ENCODE peak calls at places on chromosomes 12 and 14, in four cellular contexts. One of them, this sample, is unnamed.

GRCh38 chr12:68805592-68806120 is 2.3 kb upstream of the MDM2 start:
- DNase-seq in NCI-H1105: no peak
- DNase-seq in NCI-H2081: no peak
- DNase-seq in iris pigment epithelial cell: no peak
- DNase-seq in this sample: no peak

GRCh38 chr14:102777711-102778615 is 714 bp downstream of the TRAF3 start:
- DNase-seq in iris pigment epithelial cell: peak; percentile 64
- DNase-seq in NCI-H1105: no peak
- DNase-seq in NCI-H2081: no peak
- DNase-seq in this sample: peak; percentile 43

GRCh38 chr12:40164034-40164433 is 58.2 kb upstream of the SLC2A13 start:
- DNase-seq in NCI-H1105: no peak
- DNase-seq in iris pigment epithelial cell: no peak
- DNase-seq in NCI-H2081: no peak
- DNase-seq in this sample: no peak

GRCh38 chr14:89743828-89744227 is 210.7 kb downstream of the EFCAB11 start:
- DNase-seq in NCI-H1105: no peak
- DNase-seq in NCI-H2081: no peak
- DNase-seq in iris pigment epithelial cell: no peak
- DNase-seq in this sample: no peak

GRCh38 chr12:49558526-49558925 is 9.4 kb downstream of the MCRS1 start:
- DNase-seq in NCI-H2081: no peak
- DNase-seq in iris pigment epithelial cell: no peak
- DNase-seq in NCI-H1105: no peak
- DNase-seq in this sample: no peak

GRCh38 chr12:81668475-81668874 is 90.7 kb downstream of the PPFIA2 start:
- DNase-seq in NCI-H2081: no peak
- DNase-seq in iris pigment epithelial cell: peak; percentile 90
- DNase-seq in NCI-H1105: no peak
- DNase-seq in this sample: peak; percentile 83

GRCh38 chr12:22334696-22335290 is at the start of gene ST8SIA1:
- DNase-seq in iris pigment epithelial cell: peak; percentile 17
- DNase-seq in NCI-H1105: peak; percentile 51
- DNase-seq in NCI-H2081: peak; percentile 37
- DNase-seq in this sample: no peak

GRCh38 chr14:103401223-103402214 is 16.3 kb downstream of the MARK3 start:
- DNase-seq in iris pigment epithelial cell: peak; percentile 90
- DNase-seq in NCI-H2081: no peak
- DNase-seq in NCI-H1105: no peak
- DNase-seq in this sample: peak; percentile 97

GRCh38 chr12:110028323-110028722 is 20.0 kb downstream of the C12orf76 start:
- DNase-seq in NCI-H1105: no peak
- DNase-seq in NCI-H2081: no peak
- DNase-seq in iris pigment epithelial cell: no peak
- DNase-seq in this sample: no peak

GRCh38 chr14:96251656-96252155 is 4.3 kb upstream of the BDKRB1 start:
- DNase-seq in NCI-H2081: no peak
- DNase-seq in iris pigment epithelial cell: no peak
- DNase-seq in NCI-H1105: no peak
- DNase-seq in this sample: no peak

GRCh38 chr14:61832783-61833182 is 70.6 kb downstream of the SNAPC1 start:
- DNase-seq in NCI-H1105: no peak
- DNase-seq in NCI-H2081: no peak
- DNase-seq in iris pigment epithelial cell: no peak
- DNase-seq in this sample: no peak

GRCh38 chr14:90348270-90348669 is 16.5 kb upstream of the NRDE2 start:
- DNase-seq in NCI-H2081: no peak
- DNase-seq in iris pigment epithelial cell: no peak
- DNase-seq in NCI-H1105: no peak
- DNase-seq in this sample: no peak

GRCh38 chr12:32069731-32070130 is 36.9 kb upstream of the BICD1 start:
- DNase-seq in NCI-H2081: no peak
- DNase-seq in iris pigment epithelial cell: no peak
- DNase-seq in NCI-H1105: no peak
- DNase-seq in this sample: no peak

GRCh38 chr12:53078425-53079225 is 565 bp downstream of the SPRYD3 start:
- DNase-seq in iris pigment epithelial cell: peak; percentile 56
- DNase-seq in NCI-H2081: peak; percentile 44
- DNase-seq in NCI-H1105: peak; percentile 56
- DNase-seq in this sample: no peak

GRCh38 chr14:23443881-23444280 is 8.4 kb upstream of the MYH7 start:
- DNase-seq in iris pigment epithelial cell: no peak
- DNase-seq in NCI-H1105: no peak
- DNase-seq in NCI-H2081: no peak
- DNase-seq in this sample: no peak

GRCh38 chr14:51290132-51290531 is 50.1 kb downstream of the TMX1 start:
- DNase-seq in NCI-H2081: no peak
- DNase-seq in NCI-H1105: no peak
- DNase-seq in iris pigment epithelial cell: no peak
- DNase-seq in this sample: no peak

GRCh38 chr14:61218765-61219164 is 62.4 kb downstream of the TMEM30B start:
- DNase-seq in NCI-H2081: no peak
- DNase-seq in NCI-H1105: no peak
- DNase-seq in iris pigment epithelial cell: peak; percentile 11
- DNase-seq in this sample: no peak

GRCh38 chr14:59069455-59069854 is 119.0 kb upstream of the DAAM1 start:
- DNase-seq in NCI-H1105: no peak
- DNase-seq in NCI-H2081: no peak
- DNase-seq in iris pigment epithelial cell: no peak
- DNase-seq in this sample: no peak

GRCh38 chr14:105499256-105500035 is 8.4 kb downstream of the TEDC1 start:
- DNase-seq in iris pigment epithelial cell: no peak
- DNase-seq in NCI-H2081: no peak
- DNase-seq in NCI-H1105: no peak
- DNase-seq in this sample: no peak

GRCh38 chr12:13745100-13745678 is 236.2 kb downstream of the GRIN2B start:
- DNase-seq in NCI-H2081: no peak
- DNase-seq in NCI-H1105: no peak
- DNase-seq in iris pigment epithelial cell: no peak
- DNase-seq in this sample: no peak

GRCh38 chr14:61502459-61503093 is 181.2 kb downstream of the PRKCH start:
- DNase-seq in iris pigment epithelial cell: no peak
- DNase-seq in NCI-H1105: no peak
- DNase-seq in NCI-H2081: no peak
- DNase-seq in this sample: peak; percentile 53

GRCh38 chr14:90274808-90275454 is 18.6 kb downstream of the PSMC1 start:
- DNase-seq in iris pigment epithelial cell: peak; percentile 88
- DNase-seq in NCI-H2081: no peak
- DNase-seq in NCI-H1105: no peak
- DNase-seq in this sample: peak; percentile 51

GRCh38 chr14:61335876-61336275 is 14.5 kb downstream of the PRKCH start:
- DNase-seq in NCI-H1105: peak; percentile 41
- DNase-seq in NCI-H2081: no peak
- DNase-seq in iris pigment epithelial cell: no peak
- DNase-seq in this sample: no peak

GRCh38 chr12:105220150-105220928 is 15.6 kb downstream of the APPL2 start:
- DNase-seq in NCI-H1105: no peak
- DNase-seq in NCI-H2081: no peak
- DNase-seq in iris pigment epithelial cell: no peak
- DNase-seq in this sample: no peak

GRCh38 chr12:538731-539539 is 79.2 kb downstream of the B4GALNT3 start:
- DNase-seq in NCI-H2081: peak; percentile 33
- DNase-seq in NCI-H1105: no peak
- DNase-seq in iris pigment epithelial cell: peak; percentile 59
- DNase-seq in this sample: peak; percentile 33

GRCh38 chr14:64407329-64407728 is 19.2 kb downstream of the MTHFD1 start:
- DNase-seq in iris pigment epithelial cell: no peak
- DNase-seq in NCI-H2081: no peak
- DNase-seq in NCI-H1105: no peak
- DNase-seq in this sample: no peak

This sample was measured in amniotic epithelial cell.